ENCODE peak calls at places on chromosomes 13 and 19, in six cellular contexts. A is tibial nerve, U is HFF-Myc, G is heart left ventricle, E is astrocyte of the spinal cord, X is stomach. T is an unnamed sample.

GRCh38 chr19:10112037-10112751 is 701 bp downstream of the P2RY11 start:
- DNase-seq in U (no peak), X (no peak), E (no peak), A (no peak), G (no peak), T (no peak)

GRCh38 chr19:10915511-10916091 is 12.8 kb downstream of the YIPF2 start:
- DNase-seq in G (peak; percentile 58), U (peak; percentile 93), E (peak; percentile 74), X (peak; percentile 38), A (peak; percentile 57), T (no peak)

GRCh38 chr13:70812481-70812880 is 704.2 kb upstream of the KLHL1 start:
- DNase-seq in A (no peak), G (no peak), E (peak; percentile 76), U (no peak), X (no peak), T (no peak)

GRCh38 chr13:91399189-91400093 is 1.0 kb downstream of the GPC5 start:
- DNase-seq in U (no peak), A (no peak), X (no peak), E (no peak), G (peak; percentile 59), T (no peak)

GRCh38 chr19:48400018-48400742 is 6.7 kb downstream of the GRIN2D start:
- DNase-seq in E (peak; percentile 81), A (peak; percentile 37), G (peak; percentile 81), X (peak; percentile 61), U (no peak), T (peak; percentile 74)

GRCh38 chr13:27131202-27131623 is 40.4 kb downstream of the USP12 start:
- DNase-seq in G (no peak), U (no peak), A (no peak), X (no peak), E (peak; percentile 50), T (no peak)

GRCh38 chr19:41753159-41753558 is 2.2 kb upstream of the CEACAM6 start:
- DNase-seq in A (no peak), U (no peak), X (peak; percentile 78), G (no peak), E (no peak), T (no peak)

GRCh38 chr19:12665281-12665573 is 1.3 kb downstream of the MAN2B1 start:
- DNase-seq in A (peak; percentile 25), X (peak; percentile 47), G (peak; percentile 78), U (no peak), E (no peak), T (peak; percentile 65)

GRCh38 chr19:49761625-49762311 is 1.3 kb downstream of the TSKS start:
- DNase-seq in A (no peak), U (no peak), E (peak; percentile 54), X (no peak), G (no peak), T (peak; percentile 66)

GRCh38 chr13:84362777-84363176 is 480.5 kb upstream of the SLITRK1 start:
- DNase-seq in X (no peak), A (no peak), G (no peak), U (no peak), E (no peak), T (no peak)

GRCh38 chr19:55368701-55369563 is 1.3 kb downstream of the IL11 start:
- DNase-seq in G (peak; percentile 68), X (no peak), U (no peak), E (peak; percentile 52), A (no peak), T (no peak)

GRCh38 chr13:112943309-112944125 is 25.5 kb upstream of the MCF2L start:
- DNase-seq in E (peak; percentile 13), A (no peak), G (peak; percentile 79), U (no peak), X (peak; percentile 61), T (no peak)

GRCh38 chr13:104567114-104567513 is 1500.9 kb upstream of the SLC10A2 start:
- DNase-seq in X (no peak), U (no peak), E (no peak), A (no peak), G (no peak), T (no peak)

GRCh38 chr13:100734194-100734720 is 59.7 kb upstream of the TMTC4 start:
- DNase-seq in A (no peak), E (no peak), X (no peak), U (no peak), G (no peak), T (no peak)

GRCh38 chr13:27005556-27005955 is 166.1 kb downstream of the USP12 start:
- DNase-seq in E (no peak), U (no peak), X (no peak), G (no peak), A (no peak), T (no peak)

GRCh38 chr19:18385359-18385674 is 641 bp upstream of the GDF15 start:
- DNase-seq in E (no peak), X (no peak), G (no peak), U (no peak), A (no peak), T (no peak)

GRCh38 chr19:18377026-18377425 is 8.9 kb upstream of the GDF15 start:
- DNase-seq in G (no peak), E (no peak), A (no peak), U (no peak), X (peak; percentile 63), T (no peak)

GRCh38 chr19:18384775-18385174 is 1.2 kb upstream of the GDF15 start:
- DNase-seq in X (no peak), E (no peak), U (no peak), G (no peak), A (no peak), T (no peak)

GRCh38 chr19:18380843-18381242 is 5.1 kb upstream of the GDF15 start:
- DNase-seq in U (no peak), A (no peak), X (no peak), E (no peak), G (no peak), T (no peak)

DNA sequence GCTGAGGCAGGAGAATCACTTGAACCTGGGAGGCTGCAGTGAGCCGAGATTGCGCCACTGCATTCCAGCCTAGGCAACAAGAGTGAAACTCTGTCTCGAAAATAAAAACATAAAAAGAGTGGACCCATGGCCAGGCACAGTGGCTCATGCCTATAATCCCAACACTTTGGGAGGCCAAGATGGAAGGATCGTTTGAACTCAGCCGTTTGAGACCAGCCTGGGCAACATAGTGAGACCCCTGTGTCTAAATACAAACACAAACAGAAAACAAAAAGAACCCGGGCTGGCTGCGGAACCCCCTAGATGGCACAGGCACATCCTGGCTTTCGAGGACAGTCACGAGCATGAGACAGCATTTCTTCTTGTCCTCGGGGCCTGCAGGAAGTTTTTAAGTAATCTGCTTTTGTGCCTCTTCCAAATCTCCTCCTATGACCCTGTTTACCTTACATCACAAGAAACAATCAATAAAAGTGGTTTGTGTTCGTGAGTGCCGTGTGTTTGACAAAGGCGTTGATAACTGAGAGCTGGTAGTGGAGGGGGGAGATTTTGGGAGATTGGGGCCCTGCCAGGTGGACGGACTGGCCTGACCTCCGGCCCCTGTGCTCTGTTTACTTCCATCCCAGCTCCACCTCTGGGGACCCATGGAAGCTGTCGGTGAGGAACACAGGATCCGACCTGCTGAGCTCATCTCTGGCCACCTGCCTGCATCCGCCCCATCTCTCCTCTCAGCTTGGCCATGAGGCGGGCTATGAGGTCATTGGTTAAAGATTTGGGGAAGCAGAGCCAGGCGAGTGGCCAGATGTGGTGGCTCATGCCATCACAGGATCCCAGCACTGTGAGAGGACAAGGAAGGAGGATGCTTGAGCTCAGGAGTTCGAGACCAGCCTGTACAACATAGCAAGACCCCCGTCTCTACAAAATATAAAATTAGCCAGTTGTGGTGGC is 5.9 kb upstream of the GDF15 start:
- DNase-seq in U (peak; percentile 81), A (peak; percentile 93), G (peak; percentile 85), E (peak; percentile 82), X (peak; percentile 90), T (peak; percentile 96)
- TF ChIP-seq CTCF in U (no peak), A (no peak), G (no peak), E (no peak), X (no peak), T (no peak)

DNA sequence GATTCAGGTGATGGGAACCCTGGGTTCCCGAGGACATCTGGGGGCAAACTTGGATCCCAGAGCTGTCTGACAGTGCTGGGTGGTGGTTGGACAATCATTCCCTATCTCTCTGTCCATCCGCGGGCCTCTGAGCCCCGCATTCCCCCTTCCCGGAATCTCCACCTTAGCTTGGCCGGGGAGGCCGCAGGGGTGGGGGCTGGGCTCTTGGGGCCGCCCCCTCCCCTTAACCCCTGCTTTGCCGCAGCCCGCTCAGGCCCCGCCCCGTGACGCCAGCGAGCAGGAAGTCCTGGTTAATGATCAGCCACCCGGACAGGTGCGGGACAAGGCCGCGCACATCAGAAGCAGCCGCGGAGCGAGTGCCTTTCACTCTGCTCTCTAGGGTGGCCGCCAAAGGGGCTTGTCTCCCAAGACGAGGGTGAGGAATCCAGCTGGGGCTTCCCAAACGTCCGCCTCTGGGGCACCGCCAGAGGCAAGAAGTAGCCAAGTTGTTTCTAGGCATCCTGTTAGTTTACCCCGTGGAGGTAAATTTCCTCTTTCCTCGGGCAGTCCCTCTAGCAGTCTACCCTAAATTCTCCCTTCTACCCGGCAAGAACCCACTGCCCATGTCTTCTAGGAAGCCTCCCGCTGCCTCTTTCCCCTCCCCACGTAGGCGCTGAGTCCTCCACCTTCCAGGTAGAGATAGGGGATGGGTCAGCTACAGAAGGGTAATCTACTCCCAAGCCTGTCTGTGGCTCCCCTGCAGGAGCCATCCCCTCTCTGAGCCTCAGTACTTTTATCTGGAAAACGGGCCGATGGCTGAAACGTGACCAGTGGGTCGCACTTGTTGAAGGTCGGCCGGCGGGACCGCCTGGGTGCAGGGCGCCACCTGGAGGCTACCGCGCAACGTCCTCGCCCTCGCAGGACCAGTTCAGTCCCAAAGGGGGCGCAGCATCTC is 3.0 kb downstream of the IRF2BP1 start:
- DNase-seq in U (peak; percentile 69), G (peak; percentile 86), A (peak; percentile 54), E (peak; percentile 86), X (peak; percentile 97), T (peak; percentile 80)
- H3K4me3 ChIP-seq in U (no peak overlapping the region), G (no peak overlapping the region), A (peak overlapping the region; percentile 4), E (peak overlapping the region; percentile 4), X (peak overlapping the region; percentile 80), T (peak overlapping the region; percentile 15)

GRCh38 chr19:2291185-2291751 is 9.3 kb upstream of the PEAK3 start:
- DNase-seq in A (no peak), U (no peak), E (no peak), G (no peak), X (no peak), T (no peak)
- TF ChIP-seq CTCF in A (no peak), U (no peak), E (no peak), G (no peak), X (no peak), T (no peak)

GRCh38 chr13:77338961-77339401 is 12.1 kb upstream of the MYCBP2 start:
- DNase-seq in A (no peak), E (no peak), X (no peak), G (no peak), U (no peak), T (no peak)

GRCh38 chr13:77337159-77337558 is 10.3 kb upstream of the MYCBP2 start:
- DNase-seq in E (no peak), A (no peak), U (no peak), G (no peak), X (no peak), T (no peak)

GRCh38 chr13:77338329-77338728 is 11.4 kb upstream of the MYCBP2 start:
- DNase-seq in G (no peak), U (no peak), X (no peak), E (no peak), A (no peak), T (no peak)

GRCh38 chr13:77343841-77344240 is 16.9 kb upstream of the MYCBP2 start:
- DNase-seq in X (no peak), U (no peak), E (no peak), G (no peak), A (no peak), T (no peak)

DNA sequence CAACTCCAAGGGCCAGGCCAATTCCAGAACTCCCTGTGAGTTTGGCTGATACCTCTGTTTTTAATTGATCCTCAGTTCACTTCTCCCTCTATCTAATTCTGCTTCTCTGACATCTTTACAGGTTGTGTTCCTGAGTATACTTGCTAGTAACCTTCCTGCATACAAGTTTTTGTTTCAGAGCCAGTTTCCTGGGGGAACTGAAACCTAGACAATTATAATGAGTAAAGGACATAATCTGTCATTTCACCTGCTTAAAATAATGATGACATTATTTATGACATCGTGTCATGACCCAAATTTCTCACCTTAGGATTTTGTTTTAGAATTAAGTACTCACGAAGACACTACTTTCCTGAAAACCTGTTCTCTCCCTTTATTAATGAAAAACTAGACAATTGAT is 12.5 kb upstream of the MYCBP2 start:
- DNase-seq in X (no peak), G (no peak), U (no peak), A (no peak), E (no peak), T (no peak)
- H3K4me3 ChIP-seq in X (no peak overlapping the region), G (no peak overlapping the region), U (no peak overlapping the region), A (no peak overlapping the region), E (no peak overlapping the region), T (no peak overlapping the region)

T was measured in right atrium auricular region.